ENCODE peak calls at places on chromosomes 5 and 9, in five cellular contexts. N is PC-3; F is heart right ventricle; H is spleen; D is effector memory CD4-positive, alpha-beta T cell. M is an unnamed sample. For H3K4me1 and H3K27me3, the result is how much of the 10 kb centered on the place peaks cover.

GRCh38 chr5:12141496-12141895 is 237.2 kb upstream of the CTNND2 start:
- DNase-seq in N (peak), F (no peak), H (no peak), D (no peak), M (no peak)

GRCh38 chr9:35566417-35566816 is 38.6 kb upstream of the TESK1 start:
- DNase-seq in N (no peak), F (no peak), H (no peak), D (no peak), M (no peak)

GRCh38 chr9:13324988-13325387 is 45.5 kb upstream of the MPDZ start:
- DNase-seq in N (no peak), F (no peak), H (no peak), D (no peak), M (no peak)

GRCh38 chr5:137629646-137630045 is 106.2 kb downstream of the KLHL3 start:
- DNase-seq in N (peak), F (no peak), H (no peak), D (no peak), M (no peak)

GRCh38 chr9:138061631-138062030 is 184.0 kb downstream of the CACNA1B start:
- DNase-seq in N (no peak), F (no peak), H (peak), D (no peak), M (no peak)

GRCh38 chr5:59873113-59873512 is 20.4 kb downstream of the PDE4D start:
- DNase-seq in N (no peak), F (no peak), H (no peak), D (no peak), M (no peak)

GRCh38 chr5:39376293-39376714 is 12.0 kb upstream of the C9 start:
- DNase-seq in N (peak), F (no peak), H (no peak), D (no peak), M (no peak)

GRCh38 chr5:163354685-163355084 is 82.7 kb upstream of the CCNG1 start:
- DNase-seq in N (peak), F (no peak), H (no peak), D (no peak), M (no peak)

GRCh38 chr9:113798062-113799030 is 77.8 kb upstream of the ZNF618 start:
- DNase-seq in N (peak), F (no peak), H (no peak), D (no peak), M (no peak)

GRCh38 chr5:80369521-80369920 is 38.3 kb upstream of the ZFYVE16 start:
- DNase-seq in N (no peak), F (no peak), H (no peak), D (no peak), M (no peak)

GRCh38 chr5:17229308-17229707 is 11.9 kb downstream of the BASP1 start:
- DNase-seq in N (no peak), F (no peak), H (no peak), D (no peak), M (no peak)

GRCh38 chr5:17225551-17225950 is 8.1 kb downstream of the BASP1 start:
- DNase-seq in N (no peak), F (no peak), H (no peak), D (no peak), M (no peak)

GRCh38 chr5:17230808-17231525 is 13.5 kb downstream of the BASP1 start:
- DNase-seq in N (no peak), F (no peak), H (no peak), D (no peak), M (no peak)

GRCh38 chr5:17227868-17228267 is 10.4 kb downstream of the BASP1 start:
- DNase-seq in N (no peak), F (no peak), H (no peak), D (no peak), M (no peak)

DNA sequence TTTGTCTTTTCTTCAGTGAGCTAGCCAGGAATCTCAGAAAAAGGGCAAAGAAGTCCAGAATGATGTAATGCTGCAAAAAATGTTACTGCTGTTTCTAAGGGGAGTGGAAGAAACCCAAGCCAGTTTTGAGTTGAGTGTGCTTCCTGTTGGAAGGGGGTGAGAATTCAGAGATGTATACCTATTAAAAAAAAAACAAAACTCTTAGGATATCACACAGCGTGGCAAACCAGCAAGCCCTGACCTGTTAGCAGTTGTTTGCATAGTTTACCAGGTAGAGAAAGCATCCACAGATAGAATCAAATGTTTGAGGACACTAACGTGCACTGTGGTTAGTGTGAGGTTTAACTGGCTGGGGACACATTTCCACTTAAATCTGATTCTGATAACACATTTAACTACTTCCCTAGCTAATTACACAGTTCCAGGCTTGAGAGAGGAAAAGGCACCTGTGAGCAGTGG is 11.4 kb downstream of the BASP1 start:
- DNase-seq in N (no peak), F (no peak), H (no peak), D (no peak), M (no peak)
- H3K4me1 ChIP-seq in N (under half), F (half or more), H (half or more), D (under half), M (under half)

DNA sequence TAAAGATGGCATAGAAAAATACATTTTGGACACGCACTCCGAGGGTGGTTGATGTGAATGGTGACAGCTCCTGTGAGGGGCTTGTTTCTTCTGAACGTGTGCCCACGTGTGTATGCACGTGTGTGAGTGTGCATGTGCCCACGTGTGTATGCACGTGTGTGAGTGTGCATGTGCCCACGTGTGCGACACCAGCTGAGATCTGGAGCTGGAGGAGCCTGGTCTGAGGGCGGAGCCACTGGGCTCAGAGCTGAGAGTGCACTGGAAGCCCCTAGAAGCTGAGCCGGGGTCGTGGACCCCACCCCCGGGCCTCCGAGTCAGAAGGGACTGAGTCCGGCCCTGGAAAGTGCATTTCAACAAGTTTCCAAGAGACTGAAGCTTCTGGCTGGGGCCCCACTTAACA is 282.5 kb upstream of the IRX4 start:
- DNase-seq in N (no peak), F (no peak), H (peak), D (no peak), M (no peak)
- H3K27me3 ChIP-seq in N (half or more), F (half or more), H (under half), D (under half), M (under half)

GRCh38 chr5:149271717-149272558 is at the start of gene AFAP1L1:
- DNase-seq in N (peak), F (peak), H (peak), D (no peak), M (peak)
- H3K27ac ChIP-seq in N (no peak), F (peak), H (peak), D (no peak), M (no peak)

GRCh38 chr5:14851067-14851422 is 20.5 kb downstream of the ANKH start:
- DNase-seq in N (no peak), F (no peak), H (no peak), D (no peak), M (no peak)

GRCh38 chr5:14851597-14851996 is 20.0 kb downstream of the ANKH start:
- DNase-seq in N (no peak), F (no peak), H (no peak), D (no peak), M (no peak)

GRCh38 chr5:14848385-14848784 is 23.2 kb downstream of the ANKH start:
- DNase-seq in N (no peak), F (no peak), H (peak), D (no peak), M (no peak)

GRCh38 chr5:14850419-14851066 is 21.0 kb downstream of the ANKH start:
- DNase-seq in N (no peak), F (no peak), H (no peak), D (no peak), M (no peak)

GRCh38 chr5:14849516-14850294 is 21.9 kb downstream of the ANKH start:
- DNase-seq in N (peak), F (no peak), H (no peak), D (no peak), M (no peak)
- H3K4me1 ChIP-seq in N (under half), F (under half), H (under half), D (under half), M (under half)

DNA sequence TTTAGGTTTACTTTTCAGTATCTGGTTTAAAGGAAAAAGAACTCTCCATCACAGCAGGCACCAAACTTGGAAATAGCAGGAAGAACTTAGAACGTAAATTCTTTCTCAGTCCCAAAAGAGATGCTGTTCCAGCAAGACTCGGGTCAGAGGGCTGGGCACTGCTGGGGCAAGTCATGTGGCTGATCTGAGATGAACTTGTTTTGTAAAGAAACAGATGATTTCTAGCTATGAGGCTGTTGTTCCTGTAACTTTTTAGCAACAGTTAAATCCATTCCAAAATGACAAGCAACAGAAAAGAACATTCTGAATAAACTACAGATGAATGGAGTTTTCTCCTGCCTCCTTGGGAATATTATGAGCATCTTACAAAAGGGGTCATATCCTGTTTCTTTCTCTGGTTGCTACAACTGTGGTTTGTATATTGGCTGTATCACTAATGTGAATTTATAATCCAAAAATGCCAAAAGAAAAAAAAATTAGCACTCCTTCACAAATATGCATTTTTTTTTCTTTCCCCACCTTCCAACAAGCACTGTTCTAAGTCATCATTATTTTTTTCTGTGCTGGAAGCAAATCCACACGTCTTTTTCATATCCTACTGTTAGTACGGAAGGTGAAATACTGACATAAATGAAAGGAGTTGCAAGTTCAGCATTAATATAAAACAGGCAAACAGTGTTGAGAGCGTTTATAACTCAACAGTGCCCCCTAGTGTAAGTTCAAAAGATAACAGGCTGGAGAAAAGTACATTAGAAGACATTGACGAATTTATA is 31.0 kb downstream of the OR2K2 start:
- DNase-seq in N (peak), F (peak), H (no peak), D (no peak), M (peak)
- H3K27me3 ChIP-seq in N (under half), F (under half), H (under half), D (under half), M (under half)

GRCh38 chr5:1521054-1521453 is 2.7 kb downstream of the LPCAT1 start:
- DNase-seq in N (no peak), F (no peak), H (no peak), D (no peak), M (peak)
- H3K27ac ChIP-seq in N (peak), F (no peak), H (no peak), D (no peak), M (no peak)

GRCh38 chr9:73210886-73211285 is 59.2 kb downstream of the ANXA1 start:
- DNase-seq in N (no peak), F (no peak), H (no peak), D (no peak), M (no peak)
- H3K4me1 ChIP-seq in N (under half), F (under half), H (under half), D (under half), M (under half)

DNA sequence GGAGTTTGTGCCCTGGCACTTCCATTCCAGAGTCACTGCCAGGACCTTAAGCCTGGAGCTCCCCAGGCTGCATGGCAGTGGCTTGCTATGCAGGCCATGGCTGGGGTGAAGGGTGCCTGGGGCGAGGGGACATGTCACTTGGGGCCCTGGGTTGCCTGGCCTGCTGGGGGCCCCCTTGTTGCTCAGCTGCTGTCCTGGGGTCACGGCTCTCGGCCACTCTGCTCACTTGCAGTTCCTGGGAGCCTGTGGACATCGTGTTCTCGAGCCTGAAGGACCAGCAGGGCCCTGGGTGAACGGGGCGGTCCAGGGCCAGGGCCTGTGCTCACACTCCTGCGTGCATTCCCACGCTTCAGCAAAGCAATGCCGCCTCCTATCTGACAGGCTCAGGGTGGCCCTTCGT is 14.5 kb upstream of the SLC2A6 start:
- DNase-seq in N (no peak), F (no peak), H (no peak), D (no peak), M (no peak)
- H3K27me3 ChIP-seq in N (under half), F (under half), H (under half), D (under half), M (under half)

M was measured in aorta.